ENCODE peak calls at places on chromosomes 6 and 20, in eight cellular contexts. W, H, M, B, E, U, L and J are unnamed samples.

GRCh38 chr6:28653876-28654275 is 128.2 kb downstream of the GPX5 start:
- DNase-seq in W (no peak), H (no peak), M (no peak), B (no peak), E (no peak), U (no peak), L (no peak), J (no peak)

GRCh38 chr6:147262943-147263342 is 58.7 kb downstream of the STXBP5 start:
- DNase-seq in W (no peak), H (no peak), M (no peak), B (no peak), E (no peak), U (no peak), L (no peak), J (no peak)

GRCh38 chr20:37342231-37343177 is 3.4 kb upstream of the SRC start:
- DNase-seq in W (peak), H (peak), M (no peak), B (no peak), E (no peak), U (no peak), L (no peak), J (no peak)

GRCh38 chr6:63928613-63929012 is 293.0 kb downstream of the PHF3 start:
- DNase-seq in W (no peak), H (no peak), M (no peak), B (no peak), E (no peak), U (no peak), L (no peak), J (no peak)

GRCh38 chr6:54214286-54214685 is 94.0 kb upstream of the TINAG start:
- DNase-seq in W (no peak), H (no peak), M (no peak), B (no peak), E (no peak), U (no peak), L (no peak), J (no peak)

GRCh38 chr6:168388641-168389633 is 52.0 kb upstream of the SMOC2 start:
- DNase-seq in W (no peak), H (peak), M (no peak), B (peak), E (no peak), U (no peak), L (no peak), J (no peak)

GRCh38 chr20:10793741-10794140 is 119.9 kb upstream of the JAG1 start:
- DNase-seq in W (no peak), H (no peak), M (no peak), B (peak), E (no peak), U (no peak), L (no peak), J (no peak)

GRCh38 chr6:137799950-137800568 is 67.0 kb upstream of the TNFAIP3 start:
- DNase-seq in W (no peak), H (peak), M (no peak), B (peak), E (peak), U (no peak), L (peak), J (no peak)

GRCh38 chr6:150418825-150419594 is 50.2 kb downstream of the IYD start:
- DNase-seq in W (peak), H (peak), M (peak), B (no peak), E (peak), U (no peak), L (peak), J (peak)

GRCh38 chr6:5260111-5260620 is 584 bp downstream of the LYRM4 start:
- DNase-seq in W (peak), H (peak), M (peak), B (peak), E (peak), U (peak), L (peak), J (peak)

GRCh38 chr6:18893540-18894269 is 506.6 kb downstream of the RNF144B start:
- DNase-seq in W (no peak), H (no peak), M (no peak), B (no peak), E (no peak), U (no peak), L (no peak), J (no peak)

GRCh38 chr6:100453701-100454521 is 10.8 kb downstream of the SIM1 start:
- DNase-seq in W (no peak), H (no peak), M (no peak), B (no peak), E (no peak), U (no peak), L (peak), J (no peak)

GRCh38 chr6:128554302-128554701 is 33.9 kb upstream of the PTPRK start:
- DNase-seq in W (no peak), H (no peak), M (no peak), B (no peak), E (no peak), U (no peak), L (no peak), J (no peak)

GRCh38 chr6:52566853-52567279 is 10.0 kb downstream of the TRAM2 start:
- DNase-seq in W (peak), H (no peak), M (no peak), B (no peak), E (peak), U (peak), L (no peak), J (no peak)

GRCh38 chr6:18166314-18167007 is 11.2 kb downstream of the KDM1B start:
- DNase-seq in W (no peak), H (no peak), M (no peak), B (no peak), E (peak), U (no peak), L (no peak), J (no peak)

GRCh38 chr6:135537782-135538301 is 40.3 kb upstream of the AHI1 start:
- DNase-seq in W (no peak), H (no peak), M (no peak), B (no peak), E (peak), U (no peak), L (no peak), J (no peak)

GRCh38 chr6:16244869-16245451 is 6.6 kb downstream of the GMPR start:
- DNase-seq in W (no peak), H (no peak), M (no peak), B (no peak), E (peak), U (no peak), L (no peak), J (no peak)

GRCh38 chr6:113102761-113103160 is 754.4 kb upstream of the MARCKS start:
- DNase-seq in W (no peak), H (no peak), M (no peak), B (no peak), E (peak), U (no peak), L (no peak), J (no peak)

GRCh38 chr6:18148304-18149025 is 6.4 kb downstream of the TPMT start:
- DNase-seq in W (no peak), H (no peak), M (no peak), B (no peak), E (peak), U (no peak), L (peak), J (peak)

GRCh38 chr6:37489697-37490336 is 9.9 kb downstream of the CCDC167 start:
- DNase-seq in W (no peak), H (no peak), M (peak), B (no peak), E (no peak), U (no peak), L (no peak), J (no peak)

GRCh38 chr6:27334141-27334540 is 22.1 kb upstream of the POM121L2 start:
- DNase-seq in W (no peak), H (no peak), M (no peak), B (no peak), E (no peak), U (no peak), L (no peak), J (no peak)

GRCh38 chr6:110710115-110710514 is 105.2 kb downstream of the CDK19 start:
- DNase-seq in W (no peak), H (no peak), M (no peak), B (no peak), E (no peak), U (no peak), L (no peak), J (no peak)

GRCh38 chr6:134863763-134864510 is 86.0 kb downstream of the ALDH8A1 start:
- DNase-seq in W (no peak), H (no peak), M (no peak), B (no peak), E (no peak), U (no peak), L (no peak), J (no peak)

GRCh38 chr6:167058261-167058660 is 59.1 kb downstream of the CEP43 start:
- DNase-seq in W (no peak), H (no peak), M (no peak), B (no peak), E (no peak), U (no peak), L (no peak), J (no peak)

GRCh38 chr6:126198581-126198980 is 141.3 kb upstream of the CENPW start:
- DNase-seq in W (no peak), H (no peak), M (no peak), B (no peak), E (no peak), U (no peak), L (no peak), J (no peak)

GRCh38 chr6:45436544-45437440 is 59.1 kb upstream of the SUPT3H start:
- DNase-seq in W (no peak), H (no peak), M (no peak), B (no peak), E (peak), U (no peak), L (peak), J (no peak)

GRCh38 chr20:48098866-48099265 is 313.6 kb upstream of the SULF2 start:
- DNase-seq in W (no peak), H (no peak), M (no peak), B (no peak), E (no peak), U (no peak), L (no peak), J (no peak)

GRCh38 chr6:42939810-42940167 is 10.5 kb downstream of the CNPY3 start:
- DNase-seq in W (no peak), H (no peak), M (no peak), B (no peak), E (no peak), U (no peak), L (no peak), J (no peak)

GRCh38 chr6:42937548-42938427 is 8.5 kb downstream of the CNPY3 start:
- DNase-seq in W (no peak), H (no peak), M (no peak), B (no peak), E (no peak), U (no peak), L (no peak), J (no peak)

GRCh38 chr6:42936398-42936797 is 7.1 kb downstream of the CNPY3 start:
- DNase-seq in W (no peak), H (no peak), M (no peak), B (no peak), E (no peak), U (no peak), L (no peak), J (no peak)

GRCh38 chr6:42938987-42939809 is 9.9 kb downstream of the CNPY3 start:
- DNase-seq in W (no peak), H (no peak), M (no peak), B (no peak), E (no peak), U (no peak), L (no peak), J (no peak)

DNA sequence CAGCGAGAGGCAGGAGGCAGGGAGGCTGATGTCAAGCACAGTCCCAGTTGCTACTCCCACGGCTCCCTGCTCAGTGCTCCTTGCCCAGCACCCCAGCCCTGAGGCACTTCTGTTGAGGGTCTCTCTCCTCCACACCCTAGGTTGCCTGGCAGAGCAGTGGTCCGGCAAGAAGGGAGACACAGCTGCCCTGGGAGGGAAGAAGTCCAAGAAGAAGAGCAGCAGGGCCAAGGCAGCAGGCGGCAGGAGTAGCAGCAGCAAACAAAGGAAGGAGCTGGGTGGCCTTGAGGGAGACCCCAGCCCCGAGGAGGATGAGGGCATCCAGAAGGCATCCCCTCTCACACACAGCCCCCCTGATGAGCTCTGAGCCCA is 9.1 kb downstream of the CNPY3 start:
- DNase-seq in W (no peak), H (no peak), M (no peak), B (no peak), E (no peak), U (no peak), L (no peak), J (no peak)
- TF ChIP-seq POLR2A in W (no peak), H (no peak), M (no peak), B (no peak), E (no peak), U (no peak), L (no peak), J (no peak)

DNA sequence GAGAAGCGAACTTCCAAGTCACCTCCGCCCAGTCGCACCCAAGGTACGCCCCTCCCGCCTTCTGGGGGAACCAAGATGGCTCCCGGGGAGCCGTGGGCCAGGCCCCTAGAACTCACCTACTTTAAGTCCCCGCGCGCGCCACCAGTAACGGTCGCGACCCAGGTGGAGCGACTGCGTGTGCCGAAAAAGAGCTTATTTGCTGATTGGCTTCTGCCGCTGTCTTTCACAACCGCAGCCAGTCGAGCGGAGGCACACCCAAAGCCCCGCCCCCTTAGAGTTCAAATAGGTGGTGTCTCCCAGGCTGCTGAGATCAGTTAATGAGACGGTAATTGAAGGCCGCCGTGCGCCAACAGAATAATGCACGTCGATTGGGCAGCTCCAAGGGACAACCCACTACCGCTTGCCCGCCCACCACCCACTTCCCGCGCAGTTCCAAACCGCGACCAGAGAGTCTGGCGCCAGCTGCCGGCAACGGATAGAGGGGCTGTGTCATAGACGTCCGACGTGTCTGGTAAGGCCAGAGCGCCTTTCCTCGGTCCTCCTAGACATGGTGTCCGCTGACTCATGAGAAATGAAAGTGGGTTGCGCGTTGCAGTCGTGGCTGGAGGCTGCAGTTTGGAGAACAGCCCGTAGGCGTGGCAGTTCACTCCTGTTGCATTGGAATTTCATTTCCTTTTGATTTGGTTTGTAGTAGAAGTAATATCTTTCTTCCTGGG is at the start of gene MDC1:
- DNase-seq in W (peak), H (peak), M (peak), B (peak), E (peak), U (peak), L (peak), J (peak)
- TF ChIP-seq POLR2A in W (peak), H (peak), M (peak), B (peak), E (peak), U (peak), L (peak), J (peak)

DNA sequence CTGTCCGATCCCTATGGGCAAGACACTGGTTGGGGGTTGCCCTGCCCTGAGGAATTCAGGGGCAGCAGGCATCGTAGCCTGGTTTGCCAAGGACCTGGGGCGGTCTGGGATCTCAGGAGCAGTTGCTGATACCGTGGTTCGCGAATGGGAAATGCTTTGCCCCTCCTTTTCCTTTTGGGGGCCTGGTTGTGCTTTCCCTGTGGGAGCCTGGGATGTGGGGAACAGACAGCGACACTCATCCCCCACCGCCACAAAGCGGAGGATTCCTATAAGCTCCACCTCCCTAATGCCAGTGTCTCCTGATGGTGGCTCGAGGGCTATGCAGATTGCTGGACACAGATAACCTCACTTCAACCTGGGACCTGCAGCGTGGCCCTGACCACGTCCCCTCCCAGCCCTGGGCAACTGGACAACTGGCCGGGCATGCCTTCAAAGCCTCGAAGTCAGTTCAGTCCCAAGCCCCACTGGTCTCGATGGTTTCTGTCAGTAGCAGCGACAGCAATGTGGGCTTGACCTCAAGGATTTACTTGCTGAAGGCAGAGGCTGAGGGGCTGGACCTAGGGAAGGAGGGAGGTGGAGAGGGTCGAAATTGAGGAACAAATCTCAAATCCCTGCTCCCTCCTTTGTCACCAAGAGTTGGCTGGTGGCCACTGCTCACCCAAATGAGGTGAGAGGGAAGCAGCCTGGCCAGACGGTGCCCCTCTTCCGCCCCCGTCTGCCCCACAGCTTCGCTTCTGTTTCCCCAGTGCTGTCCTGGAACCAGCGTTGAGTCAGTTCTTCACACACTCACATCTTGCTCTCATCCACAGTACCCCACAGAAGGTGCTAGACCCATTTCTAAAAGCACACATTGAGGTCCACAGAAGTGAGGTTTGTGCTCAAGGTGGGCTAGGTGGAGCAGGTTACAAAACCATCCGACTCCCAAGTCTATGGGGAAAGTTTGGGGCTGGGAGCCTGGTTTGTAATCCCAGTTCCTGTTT is 3.5 kb downstream of the CEBPB start:
- DNase-seq in W (no peak), H (peak), M (peak), B (no peak), E (peak), U (peak), L (no peak), J (no peak)
- TF ChIP-seq POLR2A in W (no peak), H (peak), M (peak), B (no peak), E (peak), U (peak), L (no peak), J (no peak)

DNA sequence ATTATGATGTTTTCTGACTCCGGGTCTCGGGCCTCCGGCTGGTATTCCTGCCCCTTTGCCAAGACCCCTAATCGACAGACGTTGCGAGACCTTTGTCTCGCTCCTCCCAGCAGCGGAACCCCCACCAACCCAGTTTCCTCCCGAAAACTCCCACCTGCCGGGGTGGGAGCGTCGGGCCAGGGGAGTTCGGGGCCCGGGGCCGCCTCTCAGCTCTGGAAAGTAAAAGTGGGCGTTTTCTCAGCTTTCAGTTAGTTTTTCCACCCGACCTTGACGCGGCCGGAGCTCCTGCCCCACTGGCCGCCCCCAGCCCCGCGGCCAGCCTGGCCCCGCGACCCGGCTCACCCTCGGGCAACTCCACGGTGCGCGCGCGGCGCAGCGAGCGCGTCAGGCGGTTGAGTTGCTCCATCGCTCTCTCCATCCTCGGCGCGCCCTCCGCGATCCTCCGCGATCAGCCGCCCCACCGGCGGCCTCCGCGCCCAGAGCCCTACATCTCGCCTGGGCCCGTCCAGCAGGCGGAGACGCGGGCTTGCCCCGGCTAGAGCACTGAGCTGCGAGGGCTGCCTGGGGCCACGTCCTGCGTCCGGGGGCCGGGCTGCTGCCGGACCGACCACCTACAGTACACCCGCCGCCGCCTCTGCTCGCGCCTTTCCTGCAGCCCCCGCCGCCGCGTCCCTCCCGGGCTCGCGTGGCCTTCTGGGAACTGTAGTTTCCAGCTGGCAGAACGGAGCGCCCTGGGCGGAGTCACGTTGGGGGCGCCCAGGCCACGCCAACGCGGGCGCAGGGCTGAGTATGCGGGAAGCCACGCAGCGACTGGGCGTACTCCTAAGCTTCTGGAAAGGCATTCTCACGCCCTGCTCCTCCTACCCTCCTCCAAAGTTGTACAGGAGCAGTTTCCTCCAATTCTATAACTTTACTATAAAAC is at the start of gene HACE1:
- DNase-seq in W (peak), H (peak), M (peak), B (peak), E (peak), U (peak), L (peak), J (peak)
- TF ChIP-seq POLR2A in W (peak), H (peak), M (no peak), B (peak), E (peak), U (peak), L (peak), J (peak)

GRCh38 chr20:62929051-62929538 is 2.8 kb upstream of the DIDO1 start:
- DNase-seq in W (no peak), H (peak), M (peak), B (peak), E (peak), U (no peak), L (peak), J (peak)
- TF ChIP-seq POLR2A in W (no peak), H (no peak), M (peak), B (peak), E (no peak), U (peak), L (no peak), J (no peak)